ENCODE peak calls at places on chromosomes 3 and 15, in six cellular contexts. E is cardiac fibroblast, B is cardiac muscle cell, I is tibial nerve, O is activated B cell treated with CpG ODN at 0.5 μM for 24 hours, T is esophagus squamous epithelium. L is an unnamed sample.
A peak's percentile ranks its signal among the peaks of the same experiment; 100 is the strongest.

GRCh38 chr3:138494607-138494929 is 60.2 kb downstream of the ESYT3 start:
- DNase-seq in E (no peak), B (no peak), I (no peak), O (no peak), T (no peak), L (no peak)

GRCh38 chr3:171715155-171715554 is 95.1 kb downstream of the PLD1 start:
- DNase-seq in E (no peak), B (no peak), I (no peak), O (no peak), T (no peak), L (no peak)

GRCh38 chr3:25441234-25441856 is 13.3 kb downstream of the RARB start:
- DNase-seq in E (no peak), B (no peak), I (no peak), O (no peak), T (no peak), L (no peak)

GRCh38 chr15:67067161-67067853 is 1.9 kb downstream of the SMAD3 start:
- DNase-seq in E (peak; percentile 47), B (peak; percentile 58), I (no peak), O (no peak), T (no peak), L (no peak)

GRCh38 chr3:97232635-97233034 is 418.2 kb downstream of the EPHA6 start:
- DNase-seq in E (no peak), B (peak; percentile 34), I (no peak), O (no peak), T (peak; percentile 1), L (no peak)

GRCh38 chr3:179653777-179654117 is 907 bp downstream of the USP13 start:
- DNase-seq in E (no peak), B (no peak), I (no peak), O (peak; percentile 15), T (no peak), L (no peak)

GRCh38 chr3:264394-265156 is 68.0 kb downstream of the CHL1 start:
- DNase-seq in E (peak; percentile 62), B (no peak), I (no peak), O (no peak), T (no peak), L (peak; percentile 4)

GRCh38 chr3:49940667-49941249 is 808 bp downstream of the RBM6 start:
- DNase-seq in E (no peak), B (no peak), I (no peak), O (no peak), T (no peak), L (no peak)

GRCh38 chr15:49415638-49416037 is 7.4 kb upstream of the FGF7 start:
- DNase-seq in E (peak; percentile 76), B (no peak), I (no peak), O (no peak), T (no peak), L (peak; percentile 48)

DNA sequence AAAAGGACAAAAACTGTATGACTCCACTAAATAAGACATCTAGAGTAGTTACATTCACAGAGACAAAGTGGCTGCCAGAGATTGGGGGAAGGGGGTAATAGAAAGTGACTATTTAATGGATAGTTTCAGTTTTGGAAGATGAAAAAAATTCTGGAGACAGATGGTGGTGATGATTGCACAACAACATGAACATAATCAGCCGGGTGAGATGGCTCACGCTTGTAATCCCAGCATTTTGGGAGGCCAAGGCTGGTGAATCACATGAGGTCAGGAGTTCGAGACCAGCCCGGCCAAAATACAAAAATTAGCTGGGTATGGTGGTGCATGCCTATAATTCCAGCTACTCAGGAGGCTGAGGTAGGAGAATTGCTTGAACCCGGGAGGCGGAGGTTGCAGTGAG is 40.5 kb downstream of the DPP8 start:
- DNase-seq in E (peak; percentile 79), B (no peak), I (no peak), O (no peak), T (no peak), L (peak; percentile 63)
- TF ChIP-seq CTCF in E (no peak), B (no peak), I (no peak), O (no peak), T (no peak), L (no peak)

GRCh38 chr3:54649551-54649950 is 278.3 kb downstream of the LRTM1 start:
- DNase-seq in E (no peak), B (no peak), I (no peak), O (no peak), T (no peak), L (no peak)

GRCh38 chr3:54654776-54655175 is 273.1 kb downstream of the LRTM1 start:
- DNase-seq in E (no peak), B (no peak), I (no peak), O (no peak), T (no peak), L (no peak)

GRCh38 chr3:54659347-54659746 is 268.5 kb downstream of the LRTM1 start:
- DNase-seq in E (no peak), B (no peak), I (no peak), O (no peak), T (no peak), L (no peak)

GRCh38 chr3:54653456-54654195 is 274.2 kb downstream of the LRTM1 start:
- DNase-seq in E (no peak), B (no peak), I (no peak), O (no peak), T (no peak), L (no peak)
- TF ChIP-seq CTCF in E (no peak), B (no peak), I (no peak), O (no peak), T (peak; percentile 33), L (no peak)

DNA sequence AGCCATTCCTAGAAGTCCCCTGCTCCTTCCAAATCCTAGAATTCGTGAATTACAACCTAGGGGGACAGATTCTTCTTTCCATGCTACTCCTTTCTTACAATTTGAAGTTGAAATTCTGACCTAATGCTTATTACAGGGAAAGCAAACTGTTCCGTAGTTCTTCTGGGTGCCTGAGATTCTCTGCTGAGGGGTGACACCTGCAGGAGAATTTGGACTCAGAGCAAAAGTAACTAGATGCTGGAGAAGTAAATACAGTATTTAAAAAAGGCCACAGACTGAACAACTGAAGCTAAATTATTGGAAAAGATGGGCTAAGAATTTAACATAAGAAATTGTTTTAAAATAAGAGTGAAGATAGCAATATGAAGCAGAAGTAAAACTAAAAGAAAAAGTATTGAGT is 37.9 kb downstream of the ACAD9 start:
- DNase-seq in E (peak; percentile 13), B (no peak), I (no peak), O (no peak), T (no peak), L (no peak)
- TF ChIP-seq CTCF in E (no peak), B (no peak), I (no peak), O (no peak), T (peak; percentile 18), L (no peak)

GRCh38 chr3:123201223-123201556 is 553 bp upstream of the SEC22A start:
- DNase-seq in E (no peak), B (no peak), I (no peak), O (no peak), T (no peak), L (no peak)

GRCh38 chr3:123201557-123202427 is at the start of gene SEC22A:
- DNase-seq in E (peak; percentile 92), B (peak; percentile 96), I (peak; percentile 81), O (peak; percentile 88), T (peak; percentile 70), L (peak; percentile 73)

GRCh38 chr3:123198352-123198751 is 3.4 kb upstream of the SEC22A start:
- DNase-seq in E (no peak), B (no peak), I (no peak), O (no peak), T (no peak), L (no peak)

GRCh38 chr3:123202451-123202850 is 708 bp downstream of the SEC22A start:
- DNase-seq in E (peak; percentile 1), B (peak; percentile 18), I (no peak), O (no peak), T (no peak), L (no peak)
- TF ChIP-seq CTCF in E (no peak), B (no peak), I (no peak), O (no peak), T (no peak), L (no peak)

DNA sequence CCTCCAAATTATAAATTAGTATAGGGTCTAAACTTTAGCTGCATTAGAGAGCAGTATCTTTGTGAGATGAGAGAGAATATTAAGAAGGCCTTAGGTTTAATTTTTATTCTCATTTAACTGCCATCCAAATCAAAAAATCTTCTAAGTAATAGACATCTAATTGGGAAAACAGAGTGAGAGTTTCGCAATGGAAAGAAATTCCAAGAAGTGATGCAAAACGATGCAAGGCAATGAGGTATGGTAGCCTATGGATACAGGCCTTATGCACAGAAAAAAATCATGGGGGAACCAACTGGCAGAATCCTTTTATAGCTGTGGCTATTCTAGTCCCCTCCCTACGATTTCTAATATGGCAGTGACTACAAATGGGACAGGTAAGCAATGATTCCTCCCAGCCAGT is 225.9 kb downstream of the GREM1 start:
- DNase-seq in E (peak; percentile 43), B (no peak), I (no peak), O (no peak), T (no peak), L (no peak)
- TF ChIP-seq CTCF in E (no peak), B (no peak), I (no peak), O (no peak), T (no peak), L (no peak)

DNA sequence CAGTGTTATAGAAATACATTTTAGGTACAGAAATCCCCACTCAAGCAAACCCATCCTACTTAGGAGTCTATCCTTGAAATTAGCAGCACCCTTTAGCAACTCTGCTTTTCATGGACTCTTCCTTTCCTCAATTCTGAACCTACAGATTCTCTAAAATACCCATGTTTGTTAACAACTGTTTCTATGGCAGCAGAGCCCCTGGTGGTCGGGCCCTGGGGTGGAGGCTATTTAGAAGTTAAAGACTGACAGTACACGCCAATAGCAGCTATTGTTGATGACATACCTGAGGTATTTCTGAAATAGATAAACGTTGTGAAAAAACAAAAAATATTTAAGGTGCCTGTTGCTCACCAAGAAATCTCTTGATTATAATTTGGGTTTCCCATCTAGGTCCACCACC is 23.4 kb upstream of the NRG4 start:
- DNase-seq in E (no peak), B (no peak), I (no peak), O (no peak), T (no peak), L (no peak)
- TF ChIP-seq CTCF in E (no peak), B (no peak), I (no peak), O (no peak), T (no peak), L (no peak)

DNA sequence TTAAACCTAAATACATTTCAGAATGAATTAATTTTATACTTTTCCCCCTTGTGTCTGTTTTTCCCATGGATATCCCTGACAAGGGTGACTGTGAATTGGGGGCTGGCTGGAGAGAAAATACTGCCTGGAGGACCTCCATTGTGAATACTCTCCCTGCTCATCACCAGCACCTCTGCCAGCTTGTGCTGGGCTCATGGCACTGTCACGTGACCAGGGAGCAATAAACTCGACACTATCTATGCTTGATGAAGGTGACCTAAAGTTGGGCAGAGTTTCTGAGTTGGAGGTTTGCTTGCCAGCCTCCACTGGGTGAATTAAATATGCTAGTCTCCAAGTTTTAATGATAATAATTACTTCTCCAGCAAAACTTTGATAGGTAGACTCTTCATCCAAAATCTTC is 189.5 kb downstream of the SPATA16 start:
- DNase-seq in E (no peak), B (no peak), I (no peak), O (no peak), T (no peak), L (no peak)
- TF ChIP-seq CTCF in E (no peak), B (no peak), I (no peak), O (no peak), T (no peak), L (no peak)

L was measured in AG09319.